ENCODE peak calls at places on chromosome 1, in eight cellular contexts. A is RPMI8226; N is sciatic nerve; E is Panc1; O is SK-N-SH; L is NCI-H2029; J is WERI-Rb-1; K is stimulated activated CD4-positive, alpha-beta T cell treated with anti-CD3 and anti-CD28 coated beads, Interleukin-15, amount 100 ng/mL, for 48 hours. M is an unnamed sample.

GRCh38 chr1:229156819-229157218 is 114.1 kb upstream of the RAB4A start:
- DNase-seq in A (no peak), N (no peak), E (peak; percentile 0), O (peak; percentile 49), L (no peak), J (peak; percentile 9), K (no peak), M (no peak)

GRCh38 chr1:243388276-243388675 is 132.4 kb downstream of the SDCCAG8 start:
- DNase-seq in A (no peak), N (no peak), E (no peak), O (no peak), L (no peak), J (no peak), K (no peak), M (no peak)

GRCh38 chr1:44594871-44595735 is 79.2 kb downstream of the TMEM53 start:
- DNase-seq in A (peak; percentile 83), N (peak; percentile 93), E (no peak), O (peak; percentile 92), L (peak; percentile 59), J (peak; percentile 84), K (peak; percentile 64), M (no peak)

GRCh38 chr1:150548632-150549495 is at the start of gene ADAMTSL4:
- DNase-seq in A (peak; percentile 78), N (peak; percentile 77), E (no peak), O (peak; percentile 90), L (no peak), J (peak; percentile 65), K (no peak), M (no peak)

GRCh38 chr1:9413877-9414213 is 121.2 kb downstream of the SPSB1 start:
- DNase-seq in A (no peak), N (peak; percentile 76), E (no peak), O (no peak), L (no peak), J (no peak), K (no peak), M (no peak)

GRCh38 chr1:25122747-25123146 is 109.6 kb downstream of the SYF2 start:
- DNase-seq in A (no peak), N (no peak), E (no peak), O (no peak), L (no peak), J (no peak), K (no peak), M (no peak)

GRCh38 chr1:80054129-80054528 is 1047.6 kb upstream of the ADGRL4 start:
- DNase-seq in A (peak; percentile 55), N (no peak), E (no peak), O (peak; percentile 21), L (peak; percentile 100), J (no peak), K (no peak), M (no peak)

GRCh38 chr1:229714964-229715603 is 89.0 kb downstream of the URB2 start:
- DNase-seq in A (peak; percentile 65), N (no peak), E (no peak), O (no peak), L (no peak), J (no peak), K (peak; percentile 8), M (no peak)

GRCh38 chr1:201678264-201679101 is 139.6 kb downstream of the NAV1 start:
- DNase-seq in A (no peak), N (no peak), E (no peak), O (no peak), L (no peak), J (peak; percentile 48), K (no peak), M (no peak)

GRCh38 chr1:30604801-30605440 is 118.5 kb downstream of the MATN1 start:
- DNase-seq in A (no peak), N (no peak), E (no peak), O (no peak), L (no peak), J (no peak), K (no peak), M (no peak)

GRCh38 chr1:116377564-116378529 is 4.8 kb downstream of the ATP1A1 start:
- DNase-seq in A (peak; percentile 8), N (peak; percentile 67), E (peak; percentile 50), O (peak; percentile 38), L (peak; percentile 35), J (no peak), K (no peak), M (no peak)

GRCh38 chr1:166974647-166975345 is 544 bp downstream of the ILDR2 start:
- DNase-seq in A (peak; percentile 23), N (no peak), E (no peak), O (no peak), L (no peak), J (peak; percentile 12), K (no peak), M (no peak)